ENCODE peak calls at places on chromosome 19, in ten cellular contexts. One of them, this sample, is unnamed.

GRCh38 chr19:38056646-38057045 is 149.6 kb downstream of the SIPA1L3 start:
- DNase-seq in breast epithelium: no peak
- DNase-seq in NB4: no peak
- DNase-seq in H54: no peak
- DNase-seq in tibial nerve: no peak
- DNase-seq in heart left ventricle: no peak
- DNase-seq in endothelial cell of umbilical vein: no peak
- DNase-seq in adrenal gland: no peak
- DNase-seq in IMR-90: no peak
- DNase-seq in transverse colon: no peak
- DNase-seq in this sample: no peak

GRCh38 chr19:54287456-54287855 is 6.5 kb upstream of the LILRB2 start:
- DNase-seq in breast epithelium: no peak
- DNase-seq in NB4: no peak
- DNase-seq in H54: no peak
- DNase-seq in tibial nerve: no peak
- DNase-seq in heart left ventricle: no peak
- DNase-seq in endothelial cell of umbilical vein: no peak
- DNase-seq in adrenal gland: no peak
- DNase-seq in IMR-90: peak
- DNase-seq in transverse colon: no peak
- DNase-seq in this sample: no peak

GRCh38 chr19:43532571-43532961 is 422 bp upstream of the ZNF575 start:
- DNase-seq in breast epithelium: peak
- DNase-seq in NB4: no peak
- DNase-seq in H54: peak
- DNase-seq in tibial nerve: no peak
- DNase-seq in heart left ventricle: peak
- DNase-seq in endothelial cell of umbilical vein: no peak
- DNase-seq in adrenal gland: peak
- DNase-seq in IMR-90: no peak
- DNase-seq in transverse colon: peak
- DNase-seq in this sample: no peak

GRCh38 chr19:51338563-51339312 is 3.2 kb downstream of the VSIG10L start:
- DNase-seq in breast epithelium: peak
- DNase-seq in NB4: peak
- DNase-seq in H54: peak
- DNase-seq in tibial nerve: peak
- DNase-seq in heart left ventricle: peak
- DNase-seq in endothelial cell of umbilical vein: peak
- DNase-seq in adrenal gland: peak
- DNase-seq in IMR-90: peak
- DNase-seq in transverse colon: peak
- DNase-seq in this sample: peak

GRCh38 chr19:1864480-1865171 is 1.2 kb upstream of the KLF16 start:
- DNase-seq in breast epithelium: peak
- DNase-seq in NB4: peak
- DNase-seq in H54: peak
- DNase-seq in tibial nerve: no peak
- DNase-seq in heart left ventricle: peak
- DNase-seq in endothelial cell of umbilical vein: peak
- DNase-seq in adrenal gland: peak
- DNase-seq in IMR-90: peak
- DNase-seq in transverse colon: peak
- DNase-seq in this sample: peak

GRCh38 chr19:1264801-1265610 is 4.1 kb upstream of the CIRBP start:
- DNase-seq in breast epithelium: peak
- DNase-seq in NB4: peak
- DNase-seq in H54: peak
- DNase-seq in tibial nerve: no peak
- DNase-seq in heart left ventricle: peak
- DNase-seq in endothelial cell of umbilical vein: peak
- DNase-seq in adrenal gland: peak
- DNase-seq in IMR-90: peak
- DNase-seq in transverse colon: peak
- DNase-seq in this sample: no peak

GRCh38 chr19:47493378-47494210 is 9.6 kb upstream of the KPTN start:
- DNase-seq in breast epithelium: no peak
- DNase-seq in NB4: no peak
- DNase-seq in H54: no peak
- DNase-seq in tibial nerve: no peak
- DNase-seq in heart left ventricle: no peak
- DNase-seq in endothelial cell of umbilical vein: no peak
- DNase-seq in adrenal gland: no peak
- DNase-seq in IMR-90: no peak
- DNase-seq in transverse colon: no peak
- DNase-seq in this sample: no peak

GRCh38 chr19:55146648-55147218 is 2.3 kb downstream of the TNNT1 start:
- DNase-seq in breast epithelium: no peak
- DNase-seq in NB4: peak
- DNase-seq in H54: peak
- DNase-seq in tibial nerve: no peak
- DNase-seq in heart left ventricle: peak
- DNase-seq in endothelial cell of umbilical vein: no peak
- DNase-seq in adrenal gland: no peak
- DNase-seq in IMR-90: no peak
- DNase-seq in transverse colon: no peak
- DNase-seq in this sample: no peak

GRCh38 chr19:38952395-38953165 is 21.8 kb downstream of the MRPS12 start:
- DNase-seq in breast epithelium: no peak
- DNase-seq in NB4: peak
- DNase-seq in H54: no peak
- DNase-seq in tibial nerve: no peak
- DNase-seq in heart left ventricle: no peak
- DNase-seq in endothelial cell of umbilical vein: no peak
- DNase-seq in adrenal gland: no peak
- DNase-seq in IMR-90: peak
- DNase-seq in transverse colon: peak
- DNase-seq in this sample: peak

GRCh38 chr19:8501547-8501946 is 893 bp downstream of the PRAM1 start:
- DNase-seq in breast epithelium: no peak
- DNase-seq in NB4: peak
- DNase-seq in H54: no peak
- DNase-seq in tibial nerve: no peak
- DNase-seq in heart left ventricle: no peak
- DNase-seq in endothelial cell of umbilical vein: no peak
- DNase-seq in adrenal gland: no peak
- DNase-seq in IMR-90: no peak
- DNase-seq in transverse colon: no peak
- DNase-seq in this sample: no peak

GRCh38 chr19:56806639-56807038 is 33.9 kb downstream of the PEG3 start:
- DNase-seq in breast epithelium: no peak
- DNase-seq in NB4: no peak
- DNase-seq in H54: no peak
- DNase-seq in tibial nerve: no peak
- DNase-seq in heart left ventricle: no peak
- DNase-seq in endothelial cell of umbilical vein: no peak
- DNase-seq in adrenal gland: no peak
- DNase-seq in IMR-90: no peak
- DNase-seq in transverse colon: no peak
- DNase-seq in this sample: no peak

GRCh38 chr19:7506385-7507328 is 9.2 kb upstream of the ZNF358 start:
- DNase-seq in breast epithelium: no peak
- DNase-seq in NB4: peak
- DNase-seq in H54: peak
- DNase-seq in tibial nerve: peak
- DNase-seq in heart left ventricle: peak
- DNase-seq in endothelial cell of umbilical vein: peak
- DNase-seq in adrenal gland: peak
- DNase-seq in IMR-90: peak
- DNase-seq in transverse colon: peak
- DNase-seq in this sample: peak

GRCh38 chr19:34707661-34708060 is 26.4 kb upstream of the ZNF181 start:
- DNase-seq in breast epithelium: no peak
- DNase-seq in NB4: no peak
- DNase-seq in H54: no peak
- DNase-seq in tibial nerve: no peak
- DNase-seq in heart left ventricle: no peak
- DNase-seq in endothelial cell of umbilical vein: no peak
- DNase-seq in adrenal gland: no peak
- DNase-seq in IMR-90: no peak
- DNase-seq in transverse colon: no peak
- DNase-seq in this sample: no peak
- TF ChIP-seq POLR2A in breast epithelium: no peak
- TF ChIP-seq POLR2A in NB4: no peak
- TF ChIP-seq POLR2A in H54: no peak
- TF ChIP-seq POLR2A in tibial nerve: no peak
- TF ChIP-seq POLR2A in heart left ventricle: no peak
- TF ChIP-seq POLR2A in endothelial cell of umbilical vein: no peak
- TF ChIP-seq POLR2A in adrenal gland: no peak
- TF ChIP-seq POLR2A in IMR-90: no peak
- TF ChIP-seq POLR2A in transverse colon: no peak
- TF ChIP-seq POLR2A in this sample: no peak

DNA sequence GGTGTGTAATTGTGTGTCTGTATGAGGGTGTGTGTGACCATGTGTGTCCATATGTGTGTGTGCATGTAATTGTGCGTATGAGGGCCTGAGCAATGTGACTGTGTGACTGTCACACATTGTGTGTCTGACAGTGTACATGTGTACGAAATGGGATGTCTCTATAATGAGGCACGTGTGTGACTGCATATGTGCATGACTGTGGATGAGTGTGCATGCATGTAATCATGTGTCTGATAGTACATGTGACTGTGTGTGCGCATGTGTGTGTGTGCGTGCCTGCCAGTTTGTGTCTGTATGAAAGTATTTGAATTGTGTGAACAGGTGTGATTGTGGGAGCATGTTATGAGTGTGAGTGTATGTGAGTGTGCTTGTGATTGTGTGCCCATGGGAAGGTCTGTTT is 2.2 kb upstream of the ACSBG2 start:
- DNase-seq in breast epithelium: no peak
- DNase-seq in NB4: no peak
- DNase-seq in H54: no peak
- DNase-seq in tibial nerve: no peak
- DNase-seq in heart left ventricle: no peak
- DNase-seq in endothelial cell of umbilical vein: no peak
- DNase-seq in adrenal gland: no peak
- DNase-seq in IMR-90: no peak
- DNase-seq in transverse colon: no peak
- DNase-seq in this sample: no peak
- TF ChIP-seq POLR2A in breast epithelium: no peak
- TF ChIP-seq POLR2A in NB4: no peak
- TF ChIP-seq POLR2A in H54: no peak
- TF ChIP-seq POLR2A in tibial nerve: no peak
- TF ChIP-seq POLR2A in heart left ventricle: no peak
- TF ChIP-seq POLR2A in endothelial cell of umbilical vein: no peak
- TF ChIP-seq POLR2A in adrenal gland: no peak
- TF ChIP-seq POLR2A in IMR-90: no peak
- TF ChIP-seq POLR2A in transverse colon: no peak
- TF ChIP-seq POLR2A in this sample: no peak

DNA sequence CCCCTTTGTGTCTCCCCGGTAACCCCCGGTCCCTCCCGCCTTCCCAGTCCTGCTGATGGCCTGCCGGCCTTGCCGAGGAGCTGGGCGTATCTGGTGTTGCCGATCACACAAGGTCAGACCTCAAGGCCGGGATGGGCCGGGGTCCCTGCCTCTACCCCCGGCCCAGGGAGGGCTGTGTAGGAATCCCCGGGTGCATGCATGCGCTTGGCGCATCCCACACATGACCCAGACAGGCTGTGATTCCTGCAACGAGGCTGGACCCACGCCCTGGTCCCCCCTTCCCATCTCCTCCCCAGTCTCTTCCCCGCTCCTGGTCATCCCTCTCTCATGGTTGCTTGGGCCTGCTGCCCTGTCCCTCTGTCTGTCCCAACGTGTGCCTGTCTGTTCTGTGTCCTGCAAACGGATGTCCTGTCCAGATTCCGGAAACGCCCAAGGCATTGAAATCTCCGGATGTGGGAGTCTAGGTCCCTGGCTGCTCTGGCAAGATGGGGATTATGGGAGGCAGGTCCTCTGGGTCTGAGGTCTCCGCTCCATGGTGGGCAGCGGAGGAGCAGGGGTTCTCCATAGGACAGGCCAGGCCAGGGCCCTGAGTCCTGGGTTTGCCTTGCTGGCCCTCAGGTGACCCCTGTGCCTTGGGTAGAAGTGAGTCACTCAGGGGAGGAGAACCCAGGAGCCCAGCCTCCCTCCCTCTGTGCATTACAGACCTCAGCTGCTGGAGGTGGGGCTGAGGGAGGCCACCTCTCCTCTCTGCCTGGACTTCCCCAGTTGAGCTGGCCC is 1.6 kb downstream of the PKN1 start:
- DNase-seq in breast epithelium: no peak
- DNase-seq in NB4: peak
- DNase-seq in H54: peak
- DNase-seq in tibial nerve: no peak
- DNase-seq in heart left ventricle: peak
- DNase-seq in endothelial cell of umbilical vein: peak
- DNase-seq in adrenal gland: peak
- DNase-seq in IMR-90: peak
- DNase-seq in transverse colon: peak
- DNase-seq in this sample: peak
- TF ChIP-seq POLR2A in breast epithelium: no peak
- TF ChIP-seq POLR2A in NB4: no peak
- TF ChIP-seq POLR2A in H54: no peak
- TF ChIP-seq POLR2A in tibial nerve: no peak
- TF ChIP-seq POLR2A in heart left ventricle: no peak
- TF ChIP-seq POLR2A in endothelial cell of umbilical vein: peak
- TF ChIP-seq POLR2A in adrenal gland: no peak
- TF ChIP-seq POLR2A in IMR-90: no peak
- TF ChIP-seq POLR2A in transverse colon: no peak
- TF ChIP-seq POLR2A in this sample: no peak

GRCh38 chr19:18205180-18205915 is 1.5 kb upstream of the RAB3A start:
- DNase-seq in breast epithelium: peak
- DNase-seq in NB4: peak
- DNase-seq in H54: peak
- DNase-seq in tibial nerve: peak
- DNase-seq in heart left ventricle: peak
- DNase-seq in endothelial cell of umbilical vein: peak
- DNase-seq in adrenal gland: peak
- DNase-seq in IMR-90: peak
- DNase-seq in transverse colon: peak
- DNase-seq in this sample: peak

GRCh38 chr19:18202759-18203407 is 959 bp downstream of the RAB3A start:
- DNase-seq in breast epithelium: no peak
- DNase-seq in NB4: peak
- DNase-seq in H54: no peak
- DNase-seq in tibial nerve: no peak
- DNase-seq in heart left ventricle: no peak
- DNase-seq in endothelial cell of umbilical vein: no peak
- DNase-seq in adrenal gland: peak
- DNase-seq in IMR-90: no peak
- DNase-seq in transverse colon: peak
- DNase-seq in this sample: no peak

GRCh38 chr19:18204394-18205179 is 745 bp upstream of the RAB3A start:
- DNase-seq in breast epithelium: no peak
- DNase-seq in NB4: no peak
- DNase-seq in H54: no peak
- DNase-seq in tibial nerve: peak
- DNase-seq in heart left ventricle: no peak
- DNase-seq in endothelial cell of umbilical vein: no peak
- DNase-seq in adrenal gland: no peak
- DNase-seq in IMR-90: no peak
- DNase-seq in transverse colon: peak
- DNase-seq in this sample: no peak

GRCh38 chr19:18203408-18203862 is 407 bp downstream of the RAB3A start:
- DNase-seq in breast epithelium: no peak
- DNase-seq in NB4: no peak
- DNase-seq in H54: no peak
- DNase-seq in tibial nerve: no peak
- DNase-seq in heart left ventricle: no peak
- DNase-seq in endothelial cell of umbilical vein: no peak
- DNase-seq in adrenal gland: peak
- DNase-seq in IMR-90: no peak
- DNase-seq in transverse colon: peak
- DNase-seq in this sample: no peak

GRCh38 chr19:18203863-18204393 is at the start of gene RAB3A:
- DNase-seq in breast epithelium: peak
- DNase-seq in NB4: peak
- DNase-seq in H54: peak
- DNase-seq in tibial nerve: peak
- DNase-seq in heart left ventricle: peak
- DNase-seq in endothelial cell of umbilical vein: peak
- DNase-seq in adrenal gland: peak
- DNase-seq in IMR-90: peak
- DNase-seq in transverse colon: peak
- DNase-seq in this sample: peak
- TF ChIP-seq POLR2A in breast epithelium: no peak
- TF ChIP-seq POLR2A in NB4: no peak
- TF ChIP-seq POLR2A in H54: peak
- TF ChIP-seq POLR2A in tibial nerve: peak
- TF ChIP-seq POLR2A in heart left ventricle: peak
- TF ChIP-seq POLR2A in endothelial cell of umbilical vein: no peak
- TF ChIP-seq POLR2A in adrenal gland: peak
- TF ChIP-seq POLR2A in IMR-90: peak
- TF ChIP-seq POLR2A in transverse colon: peak
- TF ChIP-seq POLR2A in this sample: no peak

This sample was measured in erythroblast.